ENCODE peak calls at places on chromosome 22, in ten cellular contexts. V is colonic mucosa, W is heart left ventricle, Q is A549, G is right cardiac atrium, J is pancreas, N is GM23338, R is mucosa of descending colon, S is stomach, O is lung. E is an unnamed sample. For H3K4me1, the result is how much of the 10 kb centered on the place peaks cover.

GRCh38 chr22:49928571-49929552 is 10.4 kb downstream of the CRELD2 start:
- DNase-seq in J (peak), O (no peak), W (no peak), Q (no peak), V (no peak), G (no peak), S (no peak), N (peak), R (no peak), E (no peak)

GRCh38 chr22:49113758-49114157 is 713.9 kb downstream of the BRD1 start:
- DNase-seq in W (no peak), R (no peak), Q (no peak), J (no peak), S (no peak), O (no peak), N (no peak), V (no peak), G (no peak), E (no peak)

GRCh38 chr22:38327805-38328204 is 10.6 kb upstream of the CSNK1E start:
- DNase-seq in S (no peak), O (no peak), V (no peak), G (no peak), R (no peak), J (no peak), W (no peak), N (no peak), Q (no peak), E (peak)

GRCh38 chr22:18997925-18998315 is 61.8 kb upstream of the PRODH start:
- DNase-seq in G (no peak), O (no peak), R (no peak), V (no peak), W (no peak), S (no peak), J (no peak), Q (no peak), N (peak), E (no peak)

GRCh38 chr22:35053060-35053835 is 12.7 kb upstream of the ISX start:
- DNase-seq in Q (no peak), W (no peak), N (no peak), S (no peak), O (no peak), J (no peak), R (no peak), V (no peak), G (no peak), E (no peak)

GRCh38 chr22:19011075-19011474 is 75.0 kb upstream of the PRODH start:
- DNase-seq in R (no peak), O (no peak), S (no peak), G (no peak), N (no peak), W (no peak), Q (no peak), V (no peak), J (no peak), E (no peak)

GRCh38 chr22:26610072-26610958 is 7.5 kb downstream of the CRYBB1 start:
- DNase-seq in J (no peak), V (peak), R (peak), O (no peak), S (peak), N (no peak), G (no peak), W (no peak), Q (no peak), E (peak)

GRCh38 chr22:27859336-27859735 is 57.8 kb upstream of the MN1 start:
- DNase-seq in J (no peak), R (no peak), O (no peak), S (no peak), W (no peak), V (no peak), N (no peak), Q (no peak), G (no peak), E (no peak)

GRCh38 chr22:50581950-50582561 is 593 bp downstream of the CHKB start:
- DNase-seq in N (no peak), R (no peak), J (no peak), W (no peak), V (no peak), G (no peak), Q (no peak), S (no peak), O (no peak), E (no peak)

GRCh38 chr22:50705219-50705691 is 32.6 kb downstream of the SHANK3 start:
- DNase-seq in R (peak), G (peak), V (no peak), Q (no peak), W (peak), N (peak), S (peak), O (no peak), J (peak), E (no peak)

GRCh38 chr22:17738386-17739128 is 35.7 kb downstream of the BID start:
- DNase-seq in J (no peak), Q (no peak), R (no peak), S (no peak), N (no peak), V (no peak), W (no peak), O (no peak), G (no peak), E (no peak)

GRCh38 chr22:49599691-49600451 is 227.8 kb downstream of the BRD1 start:
- DNase-seq in O (no peak), J (no peak), W (peak), G (no peak), R (no peak), Q (no peak), S (no peak), V (no peak), N (no peak), E (no peak)

GRCh38 chr22:38940985-38941384 is 16.4 kb upstream of the APOBEC3A start:
- DNase-seq in S (no peak), Q (no peak), O (no peak), G (no peak), R (no peak), N (no peak), W (no peak), J (no peak), V (no peak), E (no peak)

GRCh38 chr22:48256776-48257689 is 1494.6 kb downstream of the TBC1D22A start:
- DNase-seq in N (no peak), S (no peak), J (no peak), O (no peak), V (no peak), Q (no peak), W (no peak), G (no peak), R (no peak), E (no peak)

GRCh38 chr22:19970479-19971275 is 29.1 kb upstream of the TXNRD2 start:
- DNase-seq in G (peak), S (peak), Q (peak), V (peak), J (peak), N (peak), W (peak), R (peak), O (peak), E (no peak)

DNA sequence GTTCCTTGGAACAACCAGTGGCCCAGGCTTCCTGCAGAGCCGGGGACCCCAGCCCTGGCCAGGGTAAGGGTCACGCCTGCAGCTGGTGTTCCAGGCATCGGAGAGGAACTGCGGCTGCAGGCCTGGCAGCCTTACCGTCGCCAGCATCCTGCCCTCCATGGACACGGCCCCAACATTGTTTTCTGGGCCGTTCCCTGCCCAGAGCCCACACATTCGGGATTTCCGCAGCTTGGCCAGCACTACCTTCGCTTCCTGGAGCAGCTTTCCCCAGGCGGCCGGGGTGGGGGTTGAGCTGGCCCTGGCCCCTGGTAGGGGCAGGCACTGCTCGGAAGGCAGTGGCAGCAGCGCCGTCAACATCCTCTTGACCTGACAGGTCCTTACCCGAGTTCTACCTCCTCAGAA is 17.7 kb downstream of the TXN2 start:
- DNase-seq in J (no peak), V (no peak), W (peak), G (peak), O (no peak), Q (no peak), R (no peak), N (no peak), S (no peak), E (no peak)
- H3K4me1 ChIP-seq in J (under half), V (under half), W (half or more), G (under half), O (under half), Q (half or more), R (under half), N (under half), S (half or more), E (under half)

GRCh38 chr22:22878211-22878570 is 9.4 kb upstream of the IGLL5 start:
- DNase-seq in G (no peak), R (no peak), N (no peak), W (no peak), O (no peak), V (no peak), S (no peak), J (no peak), Q (no peak), E (no peak)

GRCh38 chr22:22878801-22879674 is 8.6 kb upstream of the IGLL5 start:
- DNase-seq in S (no peak), O (no peak), G (no peak), V (no peak), N (no peak), Q (no peak), R (no peak), W (no peak), J (no peak), E (no peak)

GRCh38 chr22:22881116-22882032 is 6.2 kb upstream of the IGLL5 start:
- DNase-seq in V (no peak), O (no peak), W (no peak), J (no peak), R (no peak), G (no peak), N (no peak), Q (no peak), S (no peak), E (no peak)

GRCh38 chr22:22880645-22881044 is 7.0 kb upstream of the IGLL5 start:
- DNase-seq in Q (no peak), G (no peak), V (no peak), R (no peak), S (no peak), O (no peak), N (no peak), W (no peak), J (no peak), E (no peak)

GRCh38 chr22:22879675-22880029 is 8.0 kb upstream of the IGLL5 start:
- DNase-seq in Q (no peak), J (no peak), O (no peak), R (no peak), V (no peak), S (no peak), W (no peak), N (no peak), G (no peak), E (no peak)
- H3K4me1 ChIP-seq in Q (under half), J (under half), O (under half), R (under half), V (under half), S (under half), W (under half), N (under half), G (under half), E (under half)

DNA sequence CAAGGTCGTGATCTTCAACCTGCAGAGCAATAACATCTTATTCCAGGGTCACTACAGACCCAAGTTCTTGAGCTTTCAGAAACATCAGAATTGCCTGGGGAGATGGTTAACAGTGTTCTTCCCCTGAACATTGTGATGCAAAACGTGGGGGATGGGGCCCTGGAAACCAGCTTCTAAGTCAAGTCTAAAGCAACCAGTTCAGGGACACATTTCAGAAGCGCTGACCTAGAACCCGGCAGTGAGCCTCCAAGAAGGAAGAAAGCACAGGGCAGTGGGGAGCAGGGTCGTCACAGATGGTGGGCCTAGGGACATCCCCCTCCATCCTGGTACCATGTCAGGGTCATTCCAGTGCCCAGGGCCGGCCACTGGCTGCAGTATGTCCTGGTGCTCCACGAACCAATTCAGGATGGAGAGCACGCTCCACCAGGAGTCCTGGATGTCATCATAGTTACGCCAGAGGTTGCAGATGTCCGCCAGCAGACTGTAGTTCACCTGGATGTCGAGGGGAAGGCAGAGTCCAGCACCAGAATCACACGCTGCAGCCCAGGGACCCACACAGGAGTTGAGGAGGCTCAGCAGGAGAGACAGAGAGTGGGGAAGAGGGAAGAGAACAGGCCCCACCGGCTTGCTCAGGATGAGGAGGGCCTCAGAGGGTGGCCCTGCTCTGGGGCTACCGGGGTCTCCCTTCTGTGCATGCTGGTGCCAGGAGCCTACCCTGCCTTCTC is 5.0 kb downstream of the NAGA start:
- DNase-seq in N (peak), J (no peak), W (no peak), O (no peak), S (no peak), Q (no peak), V (peak), G (no peak), R (no peak), E (no peak)
- H3K4me1 ChIP-seq in N (under half), J (under half), W (under half), O (under half), S (under half), Q (under half), V (under half), G (under half), R (under half), E (under half)

DNA sequence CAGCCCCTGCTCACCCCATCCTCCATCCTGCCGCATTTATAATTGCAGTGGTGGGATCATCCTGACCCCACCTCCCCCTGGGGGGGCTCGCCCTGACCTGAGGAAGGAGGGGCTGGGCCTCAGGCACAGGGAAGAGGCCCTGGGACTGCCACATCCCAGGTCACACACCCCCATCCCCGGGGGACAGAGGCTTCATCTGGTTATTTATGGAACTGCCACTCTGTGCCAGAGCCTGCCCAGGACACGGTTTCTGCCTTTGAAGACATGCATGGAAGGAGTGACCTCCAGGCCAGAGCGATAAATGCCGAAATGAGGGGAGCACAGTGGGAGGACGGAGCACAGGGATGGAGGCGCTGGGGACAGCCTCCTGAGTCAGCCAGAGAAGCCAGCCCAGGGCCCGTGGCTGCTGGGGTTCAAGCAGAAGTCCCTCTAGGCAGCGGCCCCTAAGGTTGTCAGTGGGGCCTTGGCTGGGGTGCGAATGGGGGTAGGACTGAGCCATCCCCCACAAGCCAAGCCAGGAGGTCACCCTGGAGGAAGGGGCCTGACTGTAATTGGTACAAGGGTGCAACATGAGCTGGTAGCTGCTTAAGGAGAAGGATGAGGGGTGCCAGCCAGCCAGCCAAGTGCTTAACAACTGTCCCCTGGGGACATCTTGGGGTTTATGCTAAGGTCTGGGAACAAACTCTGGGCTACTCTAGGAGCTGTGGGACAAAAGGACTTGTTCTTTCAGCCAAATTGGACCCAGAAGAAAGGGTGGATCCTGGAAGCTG is 51.4 kb upstream of the SHISAL1 start:
- DNase-seq in J (no peak), G (peak), O (no peak), R (peak), S (no peak), Q (no peak), N (no peak), W (peak), V (no peak), E (no peak)
- H3K4me1 ChIP-seq in J (under half), G (under half), O (under half), R (under half), S (under half), Q (half or more), N (under half), W (under half), V (under half), E (under half)

GRCh38 chr22:36334838-36335603 is 52.7 kb downstream of the MYH9 start:
- DNase-seq in Q (no peak), W (no peak), R (no peak), N (no peak), J (peak), G (peak), O (no peak), V (no peak), S (no peak), E (peak)
- H3K4me1 ChIP-seq in Q (half or more), W (half or more), R (half or more), N (under half), J (half or more), G (half or more), O (half or more), V (half or more), S (half or more), E (half or more)

GRCh38 chr22:45550416-45550815 is 47.7 kb downstream of the FBLN1 start:
- DNase-seq in S (no peak), R (no peak), N (no peak), V (no peak), Q (no peak), O (no peak), J (no peak), W (no peak), G (peak), E (no peak)
- H3K4me1 ChIP-seq in S (half or more), R (under half), N (under half), V (under half), Q (under half), O (under half), J (under half), W (under half), G (under half), E (under half)